ENCODE peak calls at places on chromosomes 5 and 9, in six cellular contexts. I is CD8-positive, alpha-beta memory T cell; D is tibial artery; L is effector memory CD4-positive, alpha-beta T cell; U is CD4-positive, alpha-beta memory T cell; T is MM.1S. S is an unnamed sample.

GRCh38 chr5:128673411-128673957 is 135.4 kb upstream of the FBN2 start:
- DNase-seq in D (no peak), L (no peak), I (no peak), T (no peak), U (no peak), S (no peak)

GRCh38 chr5:128826290-128826689 is 139.0 kb upstream of the SLC27A6 start:
- DNase-seq in U (no peak), D (no peak), I (no peak), T (no peak), L (no peak), S (no peak)

GRCh38 chr5:34503379-34504346 is 152.5 kb upstream of the RAI14 start:
- DNase-seq in U (no peak), D (no peak), I (no peak), L (no peak), T (no peak), S (no peak)

GRCh38 chr5:124057161-124057814 is 545.3 kb downstream of the CSNK1G3 start:
- DNase-seq in L (no peak), U (no peak), T (peak; percentile 72), I (no peak), D (peak; percentile 21), S (peak; percentile 14)

GRCh38 chr5:28576022-28576421 is 1537.6 kb upstream of the CDH9 start:
- DNase-seq in D (no peak), L (no peak), U (no peak), I (no peak), T (peak; percentile 27), S (no peak)

GRCh38 chr5:55480781-55481180 is 54.0 kb downstream of the PLPP1 start:
- DNase-seq in I (no peak), D (no peak), U (no peak), T (no peak), L (no peak), S (no peak)

GRCh38 chr5:17180957-17181723 is 36.3 kb upstream of the BASP1 start:
- DNase-seq in I (no peak), T (no peak), U (no peak), D (no peak), L (no peak), S (no peak)

GRCh38 chr9:109880276-109881169 is 100.5 kb downstream of the PALM2AKAP2 start:
- DNase-seq in T (no peak), I (no peak), D (no peak), U (peak; percentile 41), L (no peak), S (peak; percentile 33)

GRCh38 chr5:76715734-76716455 is at the start of gene F2R:
- DNase-seq in U (peak; percentile 57), I (peak; percentile 58), T (peak; percentile 60), D (peak; percentile 29), L (peak; percentile 44), S (peak; percentile 72)

GRCh38 chr9:124595743-124596142 is 88.5 kb upstream of the NR5A1 start:
- DNase-seq in L (no peak), U (no peak), T (no peak), D (no peak), I (no peak), S (no peak)

GRCh38 chr5:132182366-132183040 is 45.1 kb downstream of the P4HA2 start:
- DNase-seq in L (no peak), U (no peak), T (no peak), I (no peak), D (no peak), S (no peak)

GRCh38 chr5:159878988-159879471 is 37.3 kb upstream of the ADRA1B start:
- DNase-seq in T (no peak), U (no peak), I (no peak), D (peak; percentile 56), L (no peak), S (peak; percentile 94)

GRCh38 chr5:111099058-111099778 is 7.1 kb downstream of the WDR36 start:
- DNase-seq in T (no peak), U (no peak), I (no peak), L (no peak), D (no peak), S (no peak)

GRCh38 chr5:55823151-55823796 is 27.9 kb upstream of the IL31RA start:
- DNase-seq in T (no peak), I (no peak), U (no peak), D (no peak), L (no peak), S (no peak)

GRCh38 chr5:68444048-68444447 is 228.5 kb downstream of the PIK3R1 start:
- DNase-seq in U (no peak), I (no peak), D (no peak), T (no peak), L (no peak), S (no peak)

DNA sequence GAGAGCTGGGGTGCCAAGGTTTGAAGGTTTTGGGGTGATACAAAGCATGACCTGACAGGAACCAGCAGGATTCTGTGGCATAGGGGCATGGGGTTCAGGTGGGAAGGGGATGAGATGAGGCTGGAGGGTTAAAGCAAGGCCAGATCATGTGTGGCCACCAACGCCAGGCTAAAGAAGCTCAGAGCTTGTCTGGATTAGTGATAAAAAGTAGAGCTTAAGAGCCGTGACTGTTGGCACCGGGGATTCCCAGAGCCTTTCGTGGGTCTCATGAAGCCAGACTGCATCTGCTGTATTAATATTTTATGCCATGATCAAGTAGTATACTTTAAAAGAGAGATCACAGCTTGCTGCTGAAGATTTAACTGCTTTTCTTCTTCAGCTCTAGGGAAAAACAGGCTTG is 8.5 kb upstream of the GSN start:
- DNase-seq in D (no peak), T (no peak), U (no peak), L (no peak), I (no peak), S (peak; percentile 85)
- H3K9me3 ChIP-seq in D (no peaks in the 10 kb centered on the region), T (no peaks in the 10 kb centered on the region), U (no peaks in the 10 kb centered on the region), L (no peaks in the 10 kb centered on the region), I (no peaks in the 10 kb centered on the region), S (no peaks in the 10 kb centered on the region)

GRCh38 chr9:134651226-134651905 is 9.8 kb downstream of the COL5A1 start:
- DNase-seq in T (no peak), I (no peak), D (no peak), L (no peak), U (no peak), S (no peak)

GRCh38 chr9:134650431-134651190 is 9.0 kb downstream of the COL5A1 start:
- DNase-seq in D (no peak), T (no peak), I (no peak), L (no peak), U (no peak), S (no peak)

GRCh38 chr9:134645607-134646365 is 4.2 kb downstream of the COL5A1 start:
- DNase-seq in T (no peak), U (no peak), L (no peak), I (no peak), D (no peak), S (no peak)

GRCh38 chr9:134647359-134648115 is 5.9 kb downstream of the COL5A1 start:
- DNase-seq in U (no peak), I (no peak), D (no peak), T (no peak), L (no peak), S (peak; percentile 71)

GRCh38 chr9:134648701-134649525 is 7.3 kb downstream of the COL5A1 start:
- DNase-seq in L (no peak), I (peak; percentile 20), U (peak; percentile 16), T (no peak), D (no peak), S (no peak)
- H3K4me3 ChIP-seq in L (no peak overlapping the region), I (no peak overlapping the region), U (no peak overlapping the region), T (no peak overlapping the region), D (no peak overlapping the region), S (no peak overlapping the region)

DNA sequence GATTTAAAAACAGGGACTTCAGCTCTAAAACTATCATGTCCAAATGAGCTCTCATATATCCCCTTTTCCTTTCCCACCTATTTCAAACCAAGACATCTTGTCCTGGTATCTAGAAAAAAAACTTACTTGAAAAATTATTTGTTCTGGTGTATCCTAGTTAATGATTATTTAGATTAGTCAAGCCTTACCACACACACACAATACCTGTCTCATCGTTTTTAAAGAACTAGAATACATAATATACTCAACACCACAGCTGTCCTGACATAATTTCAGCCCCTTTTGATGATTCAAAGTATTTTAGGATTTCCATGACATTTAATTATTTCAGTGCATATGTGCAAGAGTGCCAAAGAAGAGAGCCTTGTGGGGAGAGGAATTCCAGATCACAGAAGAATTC is 233.6 kb downstream of the SMARCA2 start:
- DNase-seq in L (no peak), D (no peak), T (no peak), I (no peak), U (no peak), S (no peak)
- H3K9me3 ChIP-seq in L (no peaks in the 10 kb centered on the region), D (no peaks in the 10 kb centered on the region), T (no peaks in the 10 kb centered on the region), I (no peaks in the 10 kb centered on the region), U (no peaks in the 10 kb centered on the region), S (peaks cover 4% of the 10 kb centered on the region)

GRCh38 chr9:111632695-111633388 is 1.7 kb downstream of the DNAJC25 start:
- DNase-seq in U (no peak), L (no peak), D (no peak), I (no peak), T (no peak), S (no peak)
- H3K4me3 ChIP-seq in U (no peak overlapping the region), L (no peak overlapping the region), D (peak overlapping the region; percentile 94), I (no peak overlapping the region), T (peak overlapping the region; percentile 95), S (no peak overlapping the region)

GRCh38 chr9:122498883-122499288 is 11.7 kb upstream of the OR1J2 start:
- DNase-seq in U (peak; percentile 26), L (no peak), D (no peak), T (peak; percentile 56), I (peak; percentile 7), S (peak; percentile 82)
- H3K9me3 ChIP-seq in U (no peaks in the 10 kb centered on the region), L (no peaks in the 10 kb centered on the region), D (no peaks in the 10 kb centered on the region), T (no peaks in the 10 kb centered on the region), I (no peaks in the 10 kb centered on the region), S (peaks cover 5% of the 10 kb centered on the region)

GRCh38 chr5:91384671-91385430 is 1.7 kb upstream of the ARRDC3 start:
- DNase-seq in I (peak; percentile 78), U (peak; percentile 83), L (no peak), D (peak; percentile 36), T (peak; percentile 94), S (peak; percentile 61)
- H3K4me3 ChIP-seq in I (peak overlapping the region; percentile 16), U (no peak overlapping the region), L (no peak overlapping the region), D (no peak overlapping the region), T (peak overlapping the region; percentile 80), S (peak overlapping the region; percentile 75)

DNA sequence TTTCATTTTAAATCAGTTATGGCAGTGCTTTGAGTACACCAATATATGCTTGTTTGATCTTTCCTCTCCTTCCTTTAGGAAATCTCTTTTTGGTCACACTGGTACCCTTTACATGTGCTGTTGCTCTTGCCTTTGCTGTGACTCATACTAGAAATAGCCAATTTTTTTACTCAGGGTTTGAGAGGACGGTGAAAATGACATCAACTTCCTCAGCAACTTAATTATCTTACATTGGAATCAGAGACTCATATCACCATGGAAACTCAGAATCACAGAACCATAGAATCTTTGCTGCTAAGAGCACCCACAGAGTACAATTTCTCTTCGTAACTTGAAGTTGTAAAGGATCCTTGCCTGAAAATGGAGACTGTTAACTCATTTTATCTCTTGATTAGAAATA is 13.8 kb upstream of the ZNF300 start:
- DNase-seq in I (no peak), L (no peak), T (no peak), D (no peak), U (no peak), S (no peak)
- H3K9me3 ChIP-seq in I (no peaks in the 10 kb centered on the region), L (peaks cover 2% of the 10 kb centered on the region), T (no peaks in the 10 kb centered on the region), D (no peaks in the 10 kb centered on the region), U (no peaks in the 10 kb centered on the region), S (peaks cover 15% of the 10 kb centered on the region)